ENCODE peak calls at places on chromosome 18, in four cellular contexts. One of them, this sample, is unnamed.

GRCh38 chr18:23281626-23282436 is 146.5 kb downstream of the CABLES1 start:
- DNase-seq in body of pancreas: no peak
- DNase-seq in fibroblast of lung: no peak
- DNase-seq in uterus: no peak
- DNase-seq in this sample: peak; percentile 49

GRCh38 chr18:36045241-36045999 is 21.9 kb downstream of the RPRD1A start:
- DNase-seq in body of pancreas: no peak
- DNase-seq in fibroblast of lung: no peak
- DNase-seq in uterus: no peak
- DNase-seq in this sample: no peak

GRCh38 chr18:7524786-7525185 is 42.3 kb upstream of the PTPRM start:
- DNase-seq in body of pancreas: no peak
- DNase-seq in fibroblast of lung: no peak
- DNase-seq in uterus: peak; percentile 24
- DNase-seq in this sample: no peak

GRCh38 chr18:77108001-77108692 is 24.4 kb downstream of the MBP start:
- DNase-seq in body of pancreas: no peak
- DNase-seq in fibroblast of lung: peak; percentile 97
- DNase-seq in uterus: peak; percentile 78
- DNase-seq in this sample: peak; percentile 37

GRCh38 chr18:31241900-31242409 is 76.0 kb upstream of the DSG1 start:
- DNase-seq in body of pancreas: peak; percentile 72
- DNase-seq in fibroblast of lung: no peak
- DNase-seq in uterus: no peak
- DNase-seq in this sample: peak; percentile 77

GRCh38 chr18:44916429-44917183 is 235.9 kb downstream of the SETBP1 start:
- DNase-seq in body of pancreas: no peak
- DNase-seq in fibroblast of lung: no peak
- DNase-seq in uterus: no peak
- DNase-seq in this sample: no peak

GRCh38 chr18:76479351-76480238 is 15.4 kb downstream of the ZNF516 start:
- DNase-seq in body of pancreas: no peak
- DNase-seq in fibroblast of lung: no peak
- DNase-seq in uterus: no peak
- DNase-seq in this sample: no peak

GRCh38 chr18:39380823-39381222 is 1815.2 kb upstream of the CELF4 start:
- DNase-seq in body of pancreas: no peak
- DNase-seq in fibroblast of lung: no peak
- DNase-seq in uterus: no peak
- DNase-seq in this sample: no peak

GRCh38 chr18:59067873-59068272 is 71.8 kb upstream of the SEC11C start:
- DNase-seq in body of pancreas: peak; percentile 32
- DNase-seq in fibroblast of lung: no peak
- DNase-seq in uterus: no peak
- DNase-seq in this sample: peak; percentile 45

GRCh38 chr18:48404707-48405106 is 4.5 kb downstream of the ZBTB7C start:
- DNase-seq in body of pancreas: no peak
- DNase-seq in fibroblast of lung: no peak
- DNase-seq in uterus: no peak
- DNase-seq in this sample: no peak

GRCh38 chr18:46560671-46561045 is 96.4 kb downstream of the LOXHD1 start:
- DNase-seq in body of pancreas: no peak
- DNase-seq in fibroblast of lung: no peak
- DNase-seq in uterus: no peak
- DNase-seq in this sample: no peak

GRCh38 chr18:48342125-48342524 is 67.1 kb downstream of the ZBTB7C start:
- DNase-seq in body of pancreas: no peak
- DNase-seq in fibroblast of lung: no peak
- DNase-seq in uterus: no peak
- DNase-seq in this sample: no peak

GRCh38 chr18:75775121-75775520 is 347.6 kb upstream of the SMIM21 start:
- DNase-seq in body of pancreas: no peak
- DNase-seq in fibroblast of lung: no peak
- DNase-seq in uterus: no peak
- DNase-seq in this sample: no peak

GRCh38 chr18:46433121-46433826 is 223.7 kb downstream of the LOXHD1 start:
- DNase-seq in body of pancreas: no peak
- DNase-seq in fibroblast of lung: no peak
- DNase-seq in uterus: no peak
- DNase-seq in this sample: no peak

GRCh38 chr18:10149768-10150556 is 236.1 kb downstream of the VAPA start:
- DNase-seq in body of pancreas: no peak
- DNase-seq in fibroblast of lung: no peak
- DNase-seq in uterus: no peak
- DNase-seq in this sample: no peak

GRCh38 chr18:48541026-48541746 is 2.4 kb downstream of the CTIF start:
- DNase-seq in body of pancreas: peak; percentile 75
- DNase-seq in fibroblast of lung: peak; percentile 78
- DNase-seq in uterus: peak; percentile 73
- DNase-seq in this sample: peak; percentile 88

GRCh38 chr18:9975658-9976057 is 61.8 kb downstream of the VAPA start:
- DNase-seq in body of pancreas: no peak
- DNase-seq in fibroblast of lung: no peak
- DNase-seq in uterus: no peak
- DNase-seq in this sample: no peak

GRCh38 chr18:58263055-58263732 is 219.2 kb downstream of the NEDD4L start:
- DNase-seq in body of pancreas: no peak
- DNase-seq in fibroblast of lung: peak; percentile 39
- DNase-seq in uterus: no peak
- DNase-seq in this sample: peak; percentile 58

GRCh38 chr18:79193826-79194225 is 124.6 kb downstream of the ATP9B start:
- DNase-seq in body of pancreas: no peak
- DNase-seq in fibroblast of lung: no peak
- DNase-seq in uterus: no peak
- DNase-seq in this sample: no peak
- H3K4me1 ChIP-seq in body of pancreas: no peaks in the 10 kb centered on the region
- H3K4me1 ChIP-seq in fibroblast of lung: no peaks in the 10 kb centered on the region
- H3K4me1 ChIP-seq in uterus: no peaks in the 10 kb centered on the region
- H3K4me1 ChIP-seq in this sample: no peaks in the 10 kb centered on the region

GRCh38 chr18:62206593-62206992 is 19.5 kb downstream of the RELCH start:
- DNase-seq in body of pancreas: no peak
- DNase-seq in fibroblast of lung: no peak
- DNase-seq in uterus: no peak
- DNase-seq in this sample: no peak
- H3K36me3 ChIP-seq in body of pancreas: no peaks in the 10 kb centered on the region
- H3K36me3 ChIP-seq in fibroblast of lung: no peaks in the 10 kb centered on the region
- H3K36me3 ChIP-seq in uterus: no peaks in the 10 kb centered on the region
- H3K36me3 ChIP-seq in this sample: no peaks in the 10 kb centered on the region

GRCh38 chr18:3712485-3712884 is 262.5 kb downstream of the TGIF1 start:
- DNase-seq in body of pancreas: no peak
- DNase-seq in fibroblast of lung: no peak
- DNase-seq in uterus: no peak
- DNase-seq in this sample: no peak

GRCh38 chr18:3709166-3709565 is 259.2 kb downstream of the TGIF1 start:
- DNase-seq in body of pancreas: no peak
- DNase-seq in fibroblast of lung: no peak
- DNase-seq in uterus: no peak
- DNase-seq in this sample: no peak

GRCh38 chr18:3713166-3713565 is 263.2 kb downstream of the TGIF1 start:
- DNase-seq in body of pancreas: no peak
- DNase-seq in fibroblast of lung: no peak
- DNase-seq in uterus: no peak
- DNase-seq in this sample: no peak

GRCh38 chr18:3713708-3714107 is 263.7 kb downstream of the TGIF1 start:
- DNase-seq in body of pancreas: no peak
- DNase-seq in fibroblast of lung: no peak
- DNase-seq in uterus: no peak
- DNase-seq in this sample: no peak

GRCh38 chr18:3710712-3711269 is 260.8 kb downstream of the TGIF1 start:
- DNase-seq in body of pancreas: peak; percentile 67
- DNase-seq in fibroblast of lung: peak; percentile 17
- DNase-seq in uterus: no peak
- DNase-seq in this sample: peak; percentile 52
- H3K4me1 ChIP-seq in body of pancreas: peaks cover 34% of the 10 kb centered on the region
- H3K4me1 ChIP-seq in fibroblast of lung: no peaks in the 10 kb centered on the region
- H3K4me1 ChIP-seq in uterus: no peaks in the 10 kb centered on the region
- H3K4me1 ChIP-seq in this sample: peaks cover 4% of the 10 kb centered on the region

GRCh38 chr18:21629089-21629832 is 17.1 kb downstream of the SNRPD1 start:
- DNase-seq in body of pancreas: no peak
- DNase-seq in fibroblast of lung: no peak
- DNase-seq in uterus: no peak
- DNase-seq in this sample: no peak

GRCh38 chr18:21634588-21635199 is 22.6 kb downstream of the SNRPD1 start:
- DNase-seq in body of pancreas: no peak
- DNase-seq in fibroblast of lung: no peak
- DNase-seq in uterus: no peak
- DNase-seq in this sample: no peak

GRCh38 chr18:21636769-21637168 is 24.7 kb downstream of the SNRPD1 start:
- DNase-seq in body of pancreas: no peak
- DNase-seq in fibroblast of lung: no peak
- DNase-seq in uterus: no peak
- DNase-seq in this sample: no peak

GRCh38 chr18:21632393-21632792 is 20.3 kb downstream of the SNRPD1 start:
- DNase-seq in body of pancreas: no peak
- DNase-seq in fibroblast of lung: peak; percentile 21
- DNase-seq in uterus: no peak
- DNase-seq in this sample: no peak
- H3K36me3 ChIP-seq in body of pancreas: peaks cover 12% of the 10 kb centered on the region
- H3K36me3 ChIP-seq in fibroblast of lung: peaks cover 4% of the 10 kb centered on the region
- H3K36me3 ChIP-seq in uterus: no peaks in the 10 kb centered on the region
- H3K36me3 ChIP-seq in this sample: peaks cover 3% of the 10 kb centered on the region